ENCODE peak calls at places on chromosomes 16 and 17, in seven cellular contexts. X is SK-N-SH, Z is HepG2, B is GM12878, W is GM12891, J is H1, U is K562. I is an unnamed sample.
A peak's percentile ranks its signal among the peaks of the same experiment; 100 is the strongest.

GRCh38 chr17:66306413-66306812 is 4.0 kb downstream of the PRKCA start:
- DNase-seq in B (no peak), J (no peak), Z (no peak), W (no peak), U (no peak), X (no peak), I (no peak)

GRCh38 chr17:4522661-4523060 is 24.0 kb downstream of the SPNS2 start:
- DNase-seq in W (no peak), Z (no peak), J (no peak), X (no peak), U (no peak), B (no peak), I (no peak)

GRCh38 chr16:89561195-89562026 is 929 bp downstream of the RPL13 start:
- DNase-seq in X (no peak), J (no peak), W (no peak), B (no peak), U (peak; percentile 47), Z (no peak), I (no peak)

GRCh38 chr17:38881600-38882191 is 11.8 kb downstream of the LASP1 start:
- DNase-seq in Z (no peak), W (no peak), U (peak; percentile 86), B (no peak), X (peak; percentile 63), J (no peak), I (no peak)

GRCh38 chr17:80260791-80261158 is at the start of gene RNF213:
- DNase-seq in U (peak; percentile 60), W (peak; percentile 68), J (peak; percentile 66), Z (no peak), X (peak; percentile 98), B (no peak), I (peak; percentile 75)

GRCh38 chr17:39953471-39953888 is 9.3 kb upstream of the GSDMA start:
- DNase-seq in X (no peak), J (no peak), U (no peak), Z (no peak), B (peak; percentile 41), W (no peak), I (no peak)

GRCh38 chr17:79272220-79272619 is 197.6 kb downstream of the ENGASE start:
- DNase-seq in U (no peak), Z (no peak), X (peak; percentile 90), J (no peak), W (no peak), B (no peak), I (no peak)

GRCh38 chr17:81322271-81323082 is 27.4 kb upstream of the SLC38A10 start:
- DNase-seq in J (peak; percentile 71), X (peak; percentile 94), W (peak; percentile 86), Z (peak; percentile 78), B (no peak), U (peak; percentile 85), I (peak; percentile 80)

GRCh38 chr16:11757671-11758545 is 15.3 kb upstream of the TXNDC11 start:
- DNase-seq in X (no peak), Z (peak; percentile 32), B (no peak), U (no peak), W (no peak), J (peak; percentile 19), I (no peak)

GRCh38 chr17:56707312-56708219 is 114.1 kb downstream of the NOG start:
- DNase-seq in U (no peak), X (no peak), W (no peak), B (no peak), Z (no peak), J (no peak), I (no peak)

GRCh38 chr16:57534881-57535658 is 1.3 kb downstream of the CCDC102A start:
- DNase-seq in Z (no peak), X (peak; percentile 41), B (no peak), U (no peak), J (peak; percentile 51), W (no peak), I (no peak)

GRCh38 chr17:48577946-48578615 is at the start of gene HOXB4:
- DNase-seq in U (peak; percentile 95), J (no peak), B (peak; percentile 43), X (no peak), W (peak; percentile 71), Z (no peak), I (peak; percentile 76)

GRCh38 chr17:6040473-6040872 is 29.7 kb upstream of the WSCD1 start:
- DNase-seq in U (no peak), B (no peak), X (no peak), Z (no peak), J (no peak), W (no peak), I (no peak)

GRCh38 chr16:51113254-51114125 is 37.6 kb downstream of the SALL1 start:
- DNase-seq in U (no peak), X (no peak), J (no peak), B (no peak), W (no peak), Z (no peak), I (no peak)

GRCh38 chr17:71757956-71758355 is 362.9 kb upstream of the SOX9 start:
- DNase-seq in J (no peak), B (no peak), X (no peak), W (no peak), Z (no peak), U (no peak), I (no peak)

GRCh38 chr17:71760062-71760720 is 360.6 kb upstream of the SOX9 start:
- DNase-seq in W (no peak), Z (no peak), U (no peak), B (no peak), X (no peak), J (no peak), I (no peak)

GRCh38 chr17:71762526-71762925 is 358.3 kb upstream of the SOX9 start:
- DNase-seq in B (no peak), X (no peak), Z (no peak), U (no peak), J (no peak), W (no peak), I (no peak)

GRCh38 chr17:71757156-71757555 is 363.7 kb upstream of the SOX9 start:
- DNase-seq in J (no peak), Z (no peak), W (no peak), U (no peak), X (peak; percentile 31), B (no peak), I (no peak)

GRCh38 chr17:71759422-71760060 is 361.3 kb upstream of the SOX9 start:
- DNase-seq in U (no peak), J (no peak), W (no peak), X (no peak), B (no peak), Z (no peak), I (no peak)
- TF ChIP-seq TAF1 in U (no peak), J (no peak), W (no peak), X (no peak), B (no peak), Z (no peak), I (no peak)

GRCh38 chr16:75703341-75703740 is 2.1 kb upstream of the DUXB start:
- DNase-seq in W (no peak), X (no peak), J (no peak), Z (no peak), U (no peak), B (no peak), I (no peak)

GRCh38 chr16:75695708-75696107 is 5.6 kb downstream of the DUXB start:
- DNase-seq in B (no peak), W (no peak), X (peak; percentile 35), U (peak; percentile 46), Z (peak; percentile 46), J (no peak), I (no peak)

GRCh38 chr16:75702247-75702646 is 986 bp upstream of the DUXB start:
- DNase-seq in U (peak; percentile 83), J (no peak), W (no peak), Z (peak; percentile 44), B (no peak), X (no peak), I (no peak)

GRCh38 chr16:75701361-75701760 is at the start of gene DUXB:
- DNase-seq in B (no peak), J (no peak), Z (no peak), W (no peak), U (no peak), X (no peak), I (no peak)

GRCh38 chr16:75697571-75697970 is 3.7 kb downstream of the DUXB start:
- DNase-seq in X (no peak), W (no peak), Z (no peak), U (no peak), J (no peak), B (no peak), I (no peak)
- TF ChIP-seq TAF1 in X (no peak), W (no peak), Z (no peak), U (no peak), J (no peak), B (no peak), I (no peak)

DNA sequence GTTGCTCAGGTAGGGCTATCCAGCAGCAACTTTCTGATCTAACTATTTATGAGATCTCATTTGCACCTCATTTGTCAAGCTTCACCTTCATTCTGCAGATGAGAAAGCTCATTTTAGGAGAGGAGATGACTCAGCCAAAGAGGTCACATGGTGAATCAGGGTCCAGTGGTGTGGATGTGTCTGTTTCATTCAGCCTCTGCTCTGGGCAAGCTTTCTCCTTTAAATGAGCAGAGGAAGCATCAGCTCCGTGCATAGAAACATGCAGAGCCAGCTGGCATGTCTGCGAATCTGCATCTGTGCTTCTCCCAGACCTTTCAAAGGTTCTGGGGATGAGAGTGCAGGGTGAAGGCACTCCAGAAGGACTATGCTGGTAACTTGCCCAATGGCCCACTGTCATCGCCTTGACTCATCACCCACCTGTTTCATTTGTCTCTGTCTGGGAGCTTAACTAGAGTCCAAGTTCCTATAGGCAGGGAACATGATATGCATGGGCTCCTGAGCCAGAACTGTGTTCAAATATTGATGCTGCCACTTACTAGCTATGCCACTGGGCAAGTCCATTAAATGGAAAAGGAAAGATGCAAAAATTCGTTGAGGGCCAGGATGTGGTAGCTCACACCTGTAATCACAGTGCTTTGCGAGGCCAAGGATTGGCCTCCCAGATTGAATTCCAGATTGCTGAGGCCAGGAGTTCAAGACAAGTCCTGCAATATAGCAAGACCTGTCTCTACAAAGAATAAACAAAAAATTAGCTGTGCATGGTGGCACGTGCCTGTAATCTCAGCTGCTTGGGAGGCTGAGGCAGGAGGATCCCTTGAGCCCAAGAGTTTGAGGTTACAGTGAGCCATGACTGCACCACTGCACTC is 67.1 kb upstream of the NLK start:
- DNase-seq in Z (no peak), W (no peak), B (no peak), J (no peak), U (peak; percentile 62), X (no peak), I (no peak)
- TF ChIP-seq TAF1 in Z (no peak), W (no peak), B (no peak), J (no peak), U (no peak), X (no peak), I (no peak)

GRCh38 chr17:35374766-35375344 is 1.4 kb upstream of the SLFN11 start:
- DNase-seq in W (no peak), Z (no peak), J (no peak), B (peak; percentile 13), U (no peak), X (no peak), I (no peak)

GRCh38 chr17:35372846-35373531 is 432 bp downstream of the SLFN11 start:
- DNase-seq in Z (no peak), X (peak; percentile 11), J (no peak), B (no peak), W (peak; percentile 17), U (no peak), I (no peak)

GRCh38 chr17:35373532-35373983 is at the start of gene SLFN11:
- DNase-seq in X (peak; percentile 12), U (peak; percentile 6), J (peak; percentile 59), B (peak; percentile 30), W (peak; percentile 25), Z (no peak), I (peak; percentile 50)

GRCh38 chr17:35376245-35376644 is 2.8 kb upstream of the SLFN11 start:
- DNase-seq in B (no peak), U (no peak), W (no peak), Z (no peak), J (no peak), X (no peak), I (no peak)

GRCh38 chr17:35373984-35374765 is 754 bp upstream of the SLFN11 start:
- DNase-seq in W (peak; percentile 12), J (peak; percentile 62), Z (no peak), U (no peak), B (no peak), X (peak; percentile 34), I (peak; percentile 23)
- TF ChIP-seq TAF1 in W (peak; percentile 19), J (no peak), Z (no peak), U (no peak), B (no peak), X (no peak), I (no peak)